ENCODE peak calls at places on chromosomes 13 and 19, in four cellular contexts. K, R, A and Y are unnamed samples.

GRCh38 chr13:41365636-41366035 is 54.6 kb downstream of the NAA16 start:
- DNase-seq in K (no peak), R (no peak), A (no peak), Y (no peak)

GRCh38 chr13:108345016-108345415 is 75.5 kb downstream of the TNFSF13B start:
- DNase-seq in K (no peak), R (no peak), A (no peak), Y (no peak)

GRCh38 chr13:52599853-52600603 is 42.2 kb upstream of the HNRNPA1L2 start:
- DNase-seq in K (no peak), R (no peak), A (no peak), Y (no peak)

GRCh38 chr19:51607077-51607476 is 23.1 kb downstream of the SIGLEC5 start:
- DNase-seq in K (peak), R (peak), A (no peak), Y (no peak)

GRCh38 chr13:50989476-50989875 is 79.9 kb downstream of the RNASEH2B start:
- DNase-seq in K (no peak), R (no peak), A (peak), Y (no peak)

GRCh38 chr19:3253270-3253669 is 28.8 kb downstream of the CELF5 start:
- DNase-seq in K (no peak), R (no peak), A (peak), Y (no peak)

GRCh38 chr19:41426952-41427646 is at the start of gene B3GNT8:
- DNase-seq in K (peak), R (no peak), A (peak), Y (peak)

GRCh38 chr19:19171821-19172532 is 1.9 kb upstream of the MEF2B start:
- DNase-seq in K (no peak), R (no peak), A (peak), Y (no peak)

GRCh38 chr13:66748712-66749111 is 481.4 kb downstream of the PCDH9 start:
- DNase-seq in K (no peak), R (no peak), A (no peak), Y (no peak)

GRCh38 chr19:41871573-41872383 is 5.3 kb upstream of the CD79A start:
- DNase-seq in K (peak), R (peak), A (peak), Y (no peak)

GRCh38 chr19:9848060-9848459 is 12.9 kb downstream of the PIN1 start:
- DNase-seq in K (no peak), R (no peak), A (peak), Y (no peak)

GRCh38 chr19:16896098-16896912 is 7.5 kb downstream of the F2RL3 start:
- DNase-seq in K (no peak), R (no peak), A (peak), Y (no peak)

GRCh38 chr19:16897572-16898056 is 8.8 kb downstream of the F2RL3 start:
- DNase-seq in K (no peak), R (no peak), A (no peak), Y (no peak)

GRCh38 chr19:16898306-16899015 is 9.7 kb downstream of the F2RL3 start:
- DNase-seq in K (no peak), R (no peak), A (no peak), Y (no peak)

GRCh38 chr19:16895467-16896097 is 6.8 kb downstream of the F2RL3 start:
- DNase-seq in K (no peak), R (no peak), A (no peak), Y (no peak)

GRCh38 chr19:16896913-16897571 is 8.2 kb downstream of the F2RL3 start:
- DNase-seq in K (peak), R (peak), A (peak), Y (peak)
- TF ChIP-seq SPI1 in K (peak), R (peak), A (peak), Y (no peak)

DNA sequence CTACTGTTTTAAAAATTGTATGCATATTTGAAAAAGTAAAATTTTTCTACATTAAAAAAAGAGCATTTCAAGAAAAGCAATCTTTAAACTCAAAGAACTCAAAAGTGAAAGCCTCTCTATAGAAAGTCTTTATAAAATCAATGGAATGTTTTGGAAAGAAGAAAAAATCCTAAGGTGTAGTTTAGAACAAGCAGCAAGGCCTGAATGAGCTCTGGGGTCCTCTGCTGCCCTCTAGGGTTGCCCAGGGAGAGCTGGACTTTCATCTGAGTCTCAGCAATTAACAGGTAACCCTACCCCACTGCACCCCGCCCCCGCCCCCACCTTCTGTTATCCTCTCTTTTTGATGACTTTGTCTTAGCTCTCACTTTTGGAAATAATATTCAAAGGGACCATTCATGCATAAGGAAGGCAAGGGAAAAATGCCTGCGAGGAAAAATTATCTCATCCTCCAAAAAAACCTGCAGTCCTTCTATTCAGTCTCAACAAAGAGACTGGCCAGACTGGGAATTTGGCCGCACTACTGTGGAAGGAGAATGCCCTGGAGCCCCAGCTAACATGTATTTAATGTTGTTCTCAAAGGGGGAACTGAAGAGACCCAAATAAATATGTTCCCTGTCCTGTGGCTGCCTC is 24.1 kb downstream of the SLC25A30 start:
- DNase-seq in K (no peak), R (no peak), A (peak), Y (no peak)
- TF ChIP-seq SPI1 in K (no peak), R (no peak), A (no peak), Y (no peak)

GRCh38 chr19:1278713-1279112 is 3.4 kb downstream of the FAM174C start:
- DNase-seq in K (no peak), R (no peak), A (no peak), Y (no peak)

GRCh38 chr19:1279261-1279660 is 3.9 kb downstream of the FAM174C start:
- DNase-seq in K (no peak), R (no peak), A (no peak), Y (no peak)

GRCh38 chr19:1280588-1281269 is 4.9 kb upstream of the EFNA2 start:
- DNase-seq in K (no peak), R (no peak), A (no peak), Y (no peak)

GRCh38 chr19:1281270-1281894 is 4.3 kb upstream of the EFNA2 start:
- DNase-seq in K (no peak), R (no peak), A (no peak), Y (no peak)

GRCh38 chr19:1279782-1280341 is 4.5 kb downstream of the FAM174C start:
- DNase-seq in K (peak), R (no peak), A (peak), Y (peak)
- TF ChIP-seq SPI1 in K (no peak), R (no peak), A (peak), Y (no peak)

DNA sequence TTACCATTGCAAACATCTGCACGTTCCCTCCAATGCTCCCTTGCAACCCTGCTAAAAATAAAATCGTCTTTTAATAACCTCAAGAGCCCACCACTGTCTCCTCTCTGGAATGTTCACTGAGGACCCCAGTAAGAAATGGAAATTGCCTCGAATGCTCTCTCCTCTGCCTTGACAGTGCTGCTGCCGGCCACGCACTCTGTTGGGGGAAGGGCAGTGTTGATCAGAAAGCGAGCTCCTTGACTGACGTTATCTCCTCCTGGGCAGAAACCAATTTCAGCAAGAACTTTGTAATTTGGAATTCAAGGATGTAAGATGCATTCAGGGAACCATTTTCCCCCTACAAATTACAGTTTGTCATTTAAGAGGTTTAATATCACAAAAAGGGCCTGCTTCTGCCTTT is 718.5 kb downstream of the UQCRFS1 start:
- DNase-seq in K (no peak), R (no peak), A (peak), Y (no peak)
- TF ChIP-seq SPI1 in K (no peak), R (no peak), A (no peak), Y (no peak)

GRCh38 chr19:47704656-47705055 is 8.6 kb upstream of the EHD2 start:
- DNase-seq in K (no peak), R (no peak), A (no peak), Y (no peak)

GRCh38 chr19:47703301-47703700 is 9.9 kb upstream of the EHD2 start:
- DNase-seq in K (no peak), R (no peak), A (no peak), Y (no peak)

GRCh38 chr19:47704024-47704423 is 9.2 kb upstream of the EHD2 start:
- DNase-seq in K (no peak), R (no peak), A (no peak), Y (no peak)

GRCh38 chr19:47711652-47712239 is 1.5 kb upstream of the EHD2 start:
- DNase-seq in K (no peak), R (no peak), A (no peak), Y (no peak)

GRCh38 chr19:47707135-47707925 is 5.9 kb upstream of the EHD2 start:
- DNase-seq in K (peak), R (peak), A (peak), Y (peak)
- TF ChIP-seq SPI1 in K (no peak), R (no peak), A (no peak), Y (no peak)

GRCh38 chr19:15374796-15375440 is 4.7 kb downstream of the AKAP8 start:
- DNase-seq in K (no peak), R (no peak), A (no peak), Y (no peak)
- TF ChIP-seq SPI1 in K (no peak), R (no peak), A (no peak), Y (no peak)